ENCODE peak calls at places on chromosomes 2 and 18, in six cellular contexts. One of them, this sample, is unnamed.

GRCh38 chr2:125312342-125312741 is 1287.3 kb downstream of the CNTNAP5 start:
- DNase-seq in OCI-LY7: no peak
- DNase-seq in PC-9: no peak
- DNase-seq in body of pancreas: no peak
- DNase-seq in dorsolateral prefrontal cortex: no peak
- DNase-seq in BJ: no peak
- DNase-seq in this sample: no peak

GRCh38 chr2:127086800-127087737 is 19.9 kb downstream of the BIN1 start:
- DNase-seq in OCI-LY7: peak; percentile 37
- DNase-seq in BJ: no peak
- DNase-seq in body of pancreas: peak; percentile 30
- DNase-seq in PC-9: no peak
- DNase-seq in dorsolateral prefrontal cortex: no peak
- DNase-seq in this sample: peak; percentile 86

GRCh38 chr2:74441111-74441689 is 537 bp downstream of the RTKN start:
- DNase-seq in BJ: no peak
- DNase-seq in body of pancreas: no peak
- DNase-seq in PC-9: no peak
- DNase-seq in OCI-LY7: no peak
- DNase-seq in dorsolateral prefrontal cortex: no peak
- DNase-seq in this sample: peak; percentile 43

GRCh38 chr2:98134138-98134537 is 47.2 kb downstream of the VWA3B start:
- DNase-seq in dorsolateral prefrontal cortex: no peak
- DNase-seq in PC-9: no peak
- DNase-seq in body of pancreas: no peak
- DNase-seq in OCI-LY7: no peak
- DNase-seq in BJ: no peak
- DNase-seq in this sample: no peak

GRCh38 chr2:161238559-161239415 is 69.4 kb upstream of the PSMD14 start:
- DNase-seq in PC-9: no peak
- DNase-seq in OCI-LY7: peak; percentile 35
- DNase-seq in dorsolateral prefrontal cortex: peak; percentile 91
- DNase-seq in BJ: no peak
- DNase-seq in body of pancreas: peak; percentile 68
- DNase-seq in this sample: peak; percentile 73

GRCh38 chr2:188391354-188391753 is 99.7 kb downstream of the GULP1 start:
- DNase-seq in OCI-LY7: no peak
- DNase-seq in dorsolateral prefrontal cortex: no peak
- DNase-seq in BJ: no peak
- DNase-seq in body of pancreas: no peak
- DNase-seq in PC-9: no peak
- DNase-seq in this sample: no peak

GRCh38 chr2:143524001-143524608 is 394.9 kb downstream of the ARHGAP15 start:
- DNase-seq in BJ: peak; percentile 89
- DNase-seq in OCI-LY7: no peak
- DNase-seq in dorsolateral prefrontal cortex: no peak
- DNase-seq in body of pancreas: no peak
- DNase-seq in PC-9: no peak
- DNase-seq in this sample: no peak

GRCh38 chr18:74524097-74524496 is 10.2 kb upstream of the CNDP1 start:
- DNase-seq in body of pancreas: peak; percentile 57
- DNase-seq in BJ: no peak
- DNase-seq in PC-9: no peak
- DNase-seq in dorsolateral prefrontal cortex: no peak
- DNase-seq in OCI-LY7: no peak
- DNase-seq in this sample: no peak

GRCh38 chr2:66874411-66874810 is 439.5 kb downstream of the MEIS1 start:
- DNase-seq in PC-9: no peak
- DNase-seq in body of pancreas: no peak
- DNase-seq in OCI-LY7: no peak
- DNase-seq in dorsolateral prefrontal cortex: no peak
- DNase-seq in BJ: peak; percentile 59
- DNase-seq in this sample: no peak

GRCh38 chr2:23551875-23552274 is 166.9 kb downstream of the KLHL29 start:
- DNase-seq in body of pancreas: no peak
- DNase-seq in OCI-LY7: no peak
- DNase-seq in dorsolateral prefrontal cortex: no peak
- DNase-seq in PC-9: no peak
- DNase-seq in BJ: no peak
- DNase-seq in this sample: no peak

GRCh38 chr2:241546771-241547498 is 11.6 kb upstream of the BOK start:
- DNase-seq in PC-9: no peak
- DNase-seq in OCI-LY7: no peak
- DNase-seq in dorsolateral prefrontal cortex: no peak
- DNase-seq in body of pancreas: no peak
- DNase-seq in BJ: peak; percentile 97
- DNase-seq in this sample: peak; percentile 24

GRCh38 chr2:160910681-160911080 is 249.5 kb upstream of the TANK start:
- DNase-seq in BJ: peak; percentile 91
- DNase-seq in OCI-LY7: no peak
- DNase-seq in dorsolateral prefrontal cortex: no peak
- DNase-seq in body of pancreas: no peak
- DNase-seq in PC-9: no peak
- DNase-seq in this sample: no peak

GRCh38 chr18:41745166-41746049 is 209.6 kb upstream of the PIK3C3 start:
- DNase-seq in PC-9: peak; percentile 45
- DNase-seq in OCI-LY7: peak; percentile 1
- DNase-seq in dorsolateral prefrontal cortex: peak; percentile 74
- DNase-seq in body of pancreas: peak; percentile 45
- DNase-seq in BJ: no peak
- DNase-seq in this sample: peak; percentile 72

GRCh38 chr2:221517362-221518121 is 54.6 kb downstream of the EPHA4 start:
- DNase-seq in BJ: peak; percentile 78
- DNase-seq in PC-9: peak; percentile 100
- DNase-seq in dorsolateral prefrontal cortex: no peak
- DNase-seq in body of pancreas: no peak
- DNase-seq in OCI-LY7: peak; percentile 66
- DNase-seq in this sample: no peak

GRCh38 chr2:214311031-214311533 is 99.8 kb upstream of the VWC2L start:
- DNase-seq in body of pancreas: no peak
- DNase-seq in PC-9: no peak
- DNase-seq in dorsolateral prefrontal cortex: no peak
- DNase-seq in OCI-LY7: no peak
- DNase-seq in BJ: no peak
- DNase-seq in this sample: no peak

GRCh38 chr2:221447310-221447709 is 124.8 kb downstream of the EPHA4 start:
- DNase-seq in OCI-LY7: no peak
- DNase-seq in body of pancreas: no peak
- DNase-seq in dorsolateral prefrontal cortex: no peak
- DNase-seq in BJ: no peak
- DNase-seq in PC-9: no peak
- DNase-seq in this sample: no peak

GRCh38 chr18:57881818-57882413 is 78.8 kb upstream of the ATP8B1 start:
- DNase-seq in PC-9: peak; percentile 63
- DNase-seq in body of pancreas: peak; percentile 76
- DNase-seq in OCI-LY7: peak; percentile 39
- DNase-seq in BJ: peak; percentile 33
- DNase-seq in dorsolateral prefrontal cortex: peak; percentile 79
- DNase-seq in this sample: peak; percentile 71

GRCh38 chr2:86512034-86512433 is 51.2 kb downstream of the CHMP3 start:
- DNase-seq in OCI-LY7: no peak
- DNase-seq in dorsolateral prefrontal cortex: no peak
- DNase-seq in BJ: no peak
- DNase-seq in PC-9: no peak
- DNase-seq in body of pancreas: no peak
- DNase-seq in this sample: no peak

GRCh38 chr2:119158563-119159347 is at the start of gene C1QL2:
- DNase-seq in BJ: no peak
- DNase-seq in OCI-LY7: no peak
- DNase-seq in PC-9: no peak
- DNase-seq in dorsolateral prefrontal cortex: no peak
- DNase-seq in body of pancreas: no peak
- DNase-seq in this sample: peak; percentile 71

GRCh38 chr2:207812858-207813175 is 43.1 kb upstream of the FZD5 start:
- DNase-seq in body of pancreas: no peak
- DNase-seq in BJ: no peak
- DNase-seq in PC-9: no peak
- DNase-seq in dorsolateral prefrontal cortex: no peak
- DNase-seq in OCI-LY7: no peak
- DNase-seq in this sample: no peak

GRCh38 chr2:102301867-102302362 is 9.4 kb upstream of the IL1RL1 start:
- DNase-seq in body of pancreas: no peak
- DNase-seq in dorsolateral prefrontal cortex: no peak
- DNase-seq in PC-9: no peak
- DNase-seq in OCI-LY7: peak; percentile 1
- DNase-seq in BJ: no peak
- DNase-seq in this sample: peak; percentile 21

GRCh38 chr2:146370821-146371220 is 1474.0 kb upstream of the ACVR2A start:
- DNase-seq in BJ: peak; percentile 58
- DNase-seq in OCI-LY7: no peak
- DNase-seq in dorsolateral prefrontal cortex: no peak
- DNase-seq in PC-9: no peak
- DNase-seq in body of pancreas: no peak
- DNase-seq in this sample: no peak

GRCh38 chr2:239833728-239834109 is 191.4 kb downstream of the NDUFA10 start:
- DNase-seq in PC-9: no peak
- DNase-seq in OCI-LY7: no peak
- DNase-seq in BJ: no peak
- DNase-seq in body of pancreas: no peak
- DNase-seq in dorsolateral prefrontal cortex: no peak
- DNase-seq in this sample: no peak

GRCh38 chr2:127614731-127615130 is 31.2 kb upstream of the GPR17 start:
- DNase-seq in dorsolateral prefrontal cortex: no peak
- DNase-seq in BJ: peak; percentile 67
- DNase-seq in PC-9: no peak
- DNase-seq in body of pancreas: no peak
- DNase-seq in OCI-LY7: no peak
- DNase-seq in this sample: no peak

GRCh38 chr2:99878951-99879350 is 263.4 kb downstream of the AFF3 start:
- DNase-seq in dorsolateral prefrontal cortex: no peak
- DNase-seq in OCI-LY7: no peak
- DNase-seq in BJ: peak; percentile 53
- DNase-seq in PC-9: no peak
- DNase-seq in body of pancreas: no peak
- DNase-seq in this sample: no peak

DNA sequence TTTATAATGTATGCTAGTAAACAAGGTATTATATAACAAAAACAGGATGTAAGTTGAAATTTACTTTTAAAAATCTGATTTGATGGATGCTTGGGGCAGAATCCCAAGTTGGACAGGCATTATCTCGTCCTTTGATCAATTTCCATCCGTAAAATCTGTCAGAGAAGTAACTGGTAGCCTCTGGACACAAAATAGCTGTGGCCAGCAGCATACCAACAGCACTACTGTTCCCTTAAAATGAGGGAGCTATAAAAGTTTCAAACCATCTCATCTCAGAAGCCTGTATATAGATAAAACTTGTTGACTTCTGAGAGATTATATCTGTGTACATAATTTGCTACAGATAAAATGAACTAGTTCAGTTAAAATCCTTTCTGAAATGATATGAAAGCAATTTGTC is 14.7 kb upstream of the METAP1D start:
- DNase-seq in BJ: peak; percentile 19
- DNase-seq in PC-9: no peak
- DNase-seq in body of pancreas: no peak
- DNase-seq in dorsolateral prefrontal cortex: no peak
- DNase-seq in OCI-LY7: no peak
- DNase-seq in this sample: no peak
- TF ChIP-seq CTCF in BJ: no peak
- TF ChIP-seq CTCF in PC-9: no peak
- TF ChIP-seq CTCF in body of pancreas: no peak
- TF ChIP-seq CTCF in dorsolateral prefrontal cortex: no peak
- TF ChIP-seq CTCF in OCI-LY7: no peak
- TF ChIP-seq CTCF in this sample: no peak

GRCh38 chr2:175282300-175282699 is 100.8 kb upstream of the ATP5MC3 start:
- DNase-seq in BJ: peak; percentile 4
- DNase-seq in OCI-LY7: peak; percentile 46
- DNase-seq in dorsolateral prefrontal cortex: no peak
- DNase-seq in body of pancreas: no peak
- DNase-seq in PC-9: no peak
- DNase-seq in this sample: peak; percentile 5
- TF ChIP-seq CTCF in BJ: peak; percentile 48
- TF ChIP-seq CTCF in OCI-LY7: peak; percentile 78
- TF ChIP-seq CTCF in dorsolateral prefrontal cortex: peak; percentile 66
- TF ChIP-seq CTCF in body of pancreas: peak; percentile 60
- TF ChIP-seq CTCF in PC-9: peak; percentile 81
- TF ChIP-seq CTCF in this sample: peak; percentile 52

GRCh38 chr2:8602809-8603208 is 79.0 kb upstream of the ID2 start:
- DNase-seq in PC-9: no peak
- DNase-seq in body of pancreas: no peak
- DNase-seq in dorsolateral prefrontal cortex: no peak
- DNase-seq in BJ: no peak
- DNase-seq in OCI-LY7: no peak
- DNase-seq in this sample: no peak

GRCh38 chr2:8597526-8598225 is 84.2 kb upstream of the ID2 start:
- DNase-seq in BJ: no peak
- DNase-seq in PC-9: no peak
- DNase-seq in OCI-LY7: no peak
- DNase-seq in body of pancreas: no peak
- DNase-seq in dorsolateral prefrontal cortex: no peak
- DNase-seq in this sample: no peak

GRCh38 chr2:8597094-8597493 is 84.8 kb upstream of the ID2 start:
- DNase-seq in BJ: no peak
- DNase-seq in dorsolateral prefrontal cortex: no peak
- DNase-seq in OCI-LY7: no peak
- DNase-seq in PC-9: no peak
- DNase-seq in body of pancreas: no peak
- DNase-seq in this sample: no peak

GRCh38 chr2:8600456-8600855 is 81.4 kb upstream of the ID2 start:
- DNase-seq in dorsolateral prefrontal cortex: no peak
- DNase-seq in PC-9: no peak
- DNase-seq in OCI-LY7: no peak
- DNase-seq in BJ: no peak
- DNase-seq in body of pancreas: no peak
- DNase-seq in this sample: no peak

GRCh38 chr2:8599421-8600242 is 82.2 kb upstream of the ID2 start:
- DNase-seq in BJ: no peak
- DNase-seq in PC-9: no peak
- DNase-seq in dorsolateral prefrontal cortex: no peak
- DNase-seq in body of pancreas: no peak
- DNase-seq in OCI-LY7: no peak
- DNase-seq in this sample: no peak
- TF ChIP-seq CTCF in BJ: no peak
- TF ChIP-seq CTCF in PC-9: no peak
- TF ChIP-seq CTCF in dorsolateral prefrontal cortex: no peak
- TF ChIP-seq CTCF in body of pancreas: no peak
- TF ChIP-seq CTCF in OCI-LY7: no peak
- TF ChIP-seq CTCF in this sample: no peak

GRCh38 chr2:182134201-182134600 is 148.5 kb downstream of the PPP1R1C start:
- DNase-seq in body of pancreas: no peak
- DNase-seq in BJ: no peak
- DNase-seq in OCI-LY7: no peak
- DNase-seq in PC-9: no peak
- DNase-seq in dorsolateral prefrontal cortex: no peak
- DNase-seq in this sample: no peak

GRCh38 chr2:182129188-182129707 is 143.6 kb downstream of the PPP1R1C start:
- DNase-seq in PC-9: no peak
- DNase-seq in OCI-LY7: no peak
- DNase-seq in body of pancreas: no peak
- DNase-seq in dorsolateral prefrontal cortex: no peak
- DNase-seq in BJ: no peak
- DNase-seq in this sample: no peak

GRCh38 chr2:182133195-182133891 is 147.7 kb downstream of the PPP1R1C start:
- DNase-seq in dorsolateral prefrontal cortex: no peak
- DNase-seq in BJ: no peak
- DNase-seq in OCI-LY7: no peak
- DNase-seq in PC-9: no peak
- DNase-seq in body of pancreas: no peak
- DNase-seq in this sample: no peak

GRCh38 chr2:182132605-182133004 is 147.0 kb downstream of the PPP1R1C start:
- DNase-seq in OCI-LY7: no peak
- DNase-seq in body of pancreas: no peak
- DNase-seq in dorsolateral prefrontal cortex: no peak
- DNase-seq in BJ: no peak
- DNase-seq in PC-9: no peak
- DNase-seq in this sample: no peak
- TF ChIP-seq CTCF in OCI-LY7: no peak
- TF ChIP-seq CTCF in body of pancreas: peak; percentile 15
- TF ChIP-seq CTCF in dorsolateral prefrontal cortex: peak; percentile 24
- TF ChIP-seq CTCF in BJ: peak; percentile 36
- TF ChIP-seq CTCF in PC-9: peak; percentile 58
- TF ChIP-seq CTCF in this sample: no peak

GRCh38 chr2:158184556-158185343 is 83.1 kb downstream of the UPP2 start:
- DNase-seq in body of pancreas: no peak
- DNase-seq in dorsolateral prefrontal cortex: no peak
- DNase-seq in BJ: no peak
- DNase-seq in OCI-LY7: no peak
- DNase-seq in PC-9: peak; percentile 48
- DNase-seq in this sample: no peak
- TF ChIP-seq CTCF in body of pancreas: no peak
- TF ChIP-seq CTCF in dorsolateral prefrontal cortex: no peak
- TF ChIP-seq CTCF in BJ: no peak
- TF ChIP-seq CTCF in OCI-LY7: no peak
- TF ChIP-seq CTCF in PC-9: no peak
- TF ChIP-seq CTCF in this sample: no peak

This sample was measured in nephron progenitor cell.